ENCODE peak calls at places on chromosome 12, in nine cellular contexts. J is A549, Z is ovary, N is spleen, G is Peyer's patch, M is body of pancreas, K is thyroid gland, P is breast epithelium, W is stomach. R is an unnamed sample.

GRCh38 chr12:28114488-28114887 is 75.8 kb upstream of the CCDC91 start:
- DNase-seq in J (no peak), Z (no peak), N (no peak), G (no peak), M (no peak), K (no peak), P (no peak), W (no peak), R (no peak)

GRCh38 chr12:69732088-69732487 is 6.6 kb upstream of the RAB3IP start:
- DNase-seq in J (no peak), Z (no peak), N (no peak), G (no peak), M (no peak), K (no peak), P (no peak), W (no peak), R (no peak)

GRCh38 chr12:65891987-65892481 is 67.8 kb downstream of the HMGA2 start:
- DNase-seq in J (peak), Z (peak), N (no peak), G (peak), M (peak), K (peak), P (peak), W (peak), R (peak)

GRCh38 chr12:32903318-32903717 is 6.7 kb upstream of the PKP2 start:
- DNase-seq in J (no peak), Z (no peak), N (no peak), G (no peak), M (no peak), K (no peak), P (no peak), W (no peak), R (no peak)

GRCh38 chr12:27595231-27595642 is 71.2 kb downstream of the PPFIBP1 start:
- DNase-seq in J (no peak), Z (peak), N (no peak), G (no peak), M (peak), K (peak), P (no peak), W (no peak), R (peak)

GRCh38 chr12:129871991-129872969 is 31.5 kb downstream of the TMEM132D start:
- DNase-seq in J (no peak), Z (no peak), N (no peak), G (no peak), M (peak), K (no peak), P (no peak), W (no peak), R (no peak)

GRCh38 chr12:12229556-12230092 is 37.2 kb downstream of the LRP6 start:
- DNase-seq in J (no peak), Z (no peak), N (no peak), G (no peak), M (no peak), K (no peak), P (no peak), W (no peak), R (no peak)

GRCh38 chr12:113630625-113631024 is 159.0 kb upstream of the LHX5 start:
- DNase-seq in J (no peak), Z (no peak), N (no peak), G (no peak), M (no peak), K (no peak), P (no peak), W (no peak), R (no peak)

GRCh38 chr12:104350211-104350908 is 46.8 kb downstream of the EID3 start:
- DNase-seq in J (no peak), Z (no peak), N (no peak), G (no peak), M (no peak), K (no peak), P (no peak), W (no peak), R (no peak)

GRCh38 chr12:83010169-83010804 is 323.6 kb downstream of the TMTC2 start:
- DNase-seq in J (no peak), Z (no peak), N (no peak), G (no peak), M (no peak), K (no peak), P (no peak), W (no peak), R (no peak)

GRCh38 chr12:48080285-48080684 is 25.6 kb downstream of the SENP1 start:
- DNase-seq in J (no peak), Z (no peak), N (no peak), G (no peak), M (no peak), K (no peak), P (no peak), W (no peak), R (no peak)

GRCh38 chr12:124700810-124701594 is 133.6 kb upstream of the NCOR2 start:
- DNase-seq in J (no peak), Z (peak), N (no peak), G (no peak), M (peak), K (peak), P (no peak), W (peak), R (no peak)

GRCh38 chr12:70178038-70178437 is 65.2 kb upstream of the CNOT2 start:
- DNase-seq in J (no peak), Z (no peak), N (no peak), G (no peak), M (no peak), K (no peak), P (no peak), W (no peak), R (no peak)

GRCh38 chr12:80443974-80444666 is at the start of gene PTPRQ:
- DNase-seq in J (no peak), Z (no peak), N (no peak), G (no peak), M (no peak), K (no peak), P (no peak), W (no peak), R (no peak)

GRCh38 chr12:115763376-115763775 is 514.1 kb downstream of the MED13L start:
- DNase-seq in J (no peak), Z (no peak), N (no peak), G (no peak), M (peak), K (no peak), P (no peak), W (no peak), R (no peak)

GRCh38 chr12:32139064-32139421 is 32.4 kb downstream of the BICD1 start:
- DNase-seq in J (no peak), Z (no peak), N (no peak), G (peak), M (peak), K (no peak), P (no peak), W (no peak), R (no peak)

GRCh38 chr12:104788848-104789271 is 169.2 kb downstream of the SLC41A2 start:
- DNase-seq in J (no peak), Z (no peak), N (no peak), G (no peak), M (no peak), K (peak), P (no peak), W (no peak), R (no peak)

GRCh38 chr12:25694072-25694471 is 141.0 kb upstream of the LMNTD1 start:
- DNase-seq in J (no peak), Z (no peak), N (no peak), G (no peak), M (peak), K (no peak), P (no peak), W (no peak), R (no peak)

GRCh38 chr12:32431025-32431424 is 31.7 kb downstream of the FGD4 start:
- DNase-seq in J (no peak), Z (no peak), N (no peak), G (no peak), M (no peak), K (no peak), P (no peak), W (no peak), R (no peak)

GRCh38 chr12:52243774-52244614 is 11.0 kb downstream of the KRT7 start:
- DNase-seq in J (peak), Z (peak), N (peak), G (peak), M (peak), K (peak), P (peak), W (peak), R (peak)

GRCh38 chr12:62647586-62647985 is 181.0 kb downstream of the MON2 start:
- DNase-seq in J (no peak), Z (no peak), N (no peak), G (no peak), M (peak), K (no peak), P (no peak), W (no peak), R (peak)

GRCh38 chr12:117212563-117213190 is 22.4 kb upstream of the FBXO21 start:
- DNase-seq in J (peak), Z (peak), N (no peak), G (peak), M (peak), K (peak), P (peak), W (peak), R (peak)

GRCh38 chr12:24378548-24379011 is 429.1 kb upstream of the SOX5 start:
- DNase-seq in J (no peak), Z (no peak), N (no peak), G (no peak), M (no peak), K (no peak), P (no peak), W (no peak), R (no peak)

GRCh38 chr12:56258068-56258819 is at the start of gene ANKRD52:
- DNase-seq in J (peak), Z (peak), N (peak), G (peak), M (peak), K (peak), P (no peak), W (peak), R (peak)
- TF ChIP-seq POLR2A in J (peak), Z (peak), N (no peak), G (no peak), M (no peak), K (peak), P (no peak), W (no peak), R (no peak)

DNA sequence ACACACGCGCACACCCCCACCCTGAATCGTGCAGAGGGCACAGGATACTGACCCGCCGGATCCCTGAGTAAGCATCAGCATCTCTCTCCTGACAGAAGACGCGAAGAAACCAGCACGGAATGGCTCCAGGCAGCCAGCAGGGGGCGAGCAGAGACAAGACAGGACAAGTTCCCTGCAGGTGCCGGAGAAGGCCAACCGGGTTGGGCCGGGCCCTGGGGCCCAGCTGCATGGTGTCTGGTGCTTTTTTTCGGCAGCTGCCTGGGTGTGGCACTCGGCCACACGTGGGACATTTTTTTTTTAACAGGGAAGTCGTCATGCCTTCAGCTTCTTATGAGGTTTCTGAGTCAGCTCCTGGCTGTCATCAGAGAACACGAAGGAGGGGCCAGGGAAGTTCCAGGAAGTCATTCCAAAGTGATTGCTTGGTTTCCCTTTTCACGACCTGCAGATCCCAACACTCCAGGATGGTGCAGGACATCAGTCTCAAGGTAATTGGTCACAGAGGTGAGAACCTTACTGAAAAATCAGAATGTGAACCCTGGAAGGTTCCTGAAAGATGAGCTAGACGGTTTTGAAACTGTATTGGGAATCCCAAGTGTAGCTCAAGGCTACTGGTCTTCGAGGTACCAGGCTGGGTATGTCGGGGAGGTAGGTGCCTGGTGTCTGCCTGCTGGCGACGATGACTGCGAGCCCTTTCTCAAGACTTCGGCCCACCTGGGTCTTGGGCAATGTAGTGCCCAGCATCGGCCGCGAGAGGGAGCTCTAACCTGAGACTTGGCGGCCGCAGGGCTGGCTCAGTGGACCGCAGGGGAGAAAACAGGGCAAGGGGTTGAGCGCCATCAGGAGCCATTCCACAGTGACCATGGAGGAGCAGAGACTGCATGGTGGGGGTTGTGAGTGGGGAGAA is 190.8 kb upstream of the PRMT8 start:
- DNase-seq in J (peak), Z (peak), N (peak), G (peak), M (peak), K (peak), P (peak), W (peak), R (peak)
- H3K4me3 ChIP-seq in J (peak), Z (no peak), N (no peak), G (peak), M (no peak), K (no peak), P (peak), W (peak), R (no peak)

GRCh38 chr12:120225852-120226640 is 25.1 kb upstream of the RPLP0 start:
- DNase-seq in J (no peak), Z (no peak), N (peak), G (peak), M (peak), K (no peak), P (no peak), W (peak), R (no peak)
- TF ChIP-seq POLR2A in J (no peak), Z (no peak), N (no peak), G (peak), M (no peak), K (no peak), P (no peak), W (no peak), R (no peak)

GRCh38 chr12:95259368-95259767 is 41.8 kb downstream of the VEZT start:
- DNase-seq in J (no peak), Z (no peak), N (no peak), G (no peak), M (peak), K (no peak), P (no peak), W (no peak), R (no peak)
- H3K4me3 ChIP-seq in J (no peak), Z (no peak), N (no peak), G (no peak), M (no peak), K (no peak), P (no peak), W (no peak), R (no peak)

DNA sequence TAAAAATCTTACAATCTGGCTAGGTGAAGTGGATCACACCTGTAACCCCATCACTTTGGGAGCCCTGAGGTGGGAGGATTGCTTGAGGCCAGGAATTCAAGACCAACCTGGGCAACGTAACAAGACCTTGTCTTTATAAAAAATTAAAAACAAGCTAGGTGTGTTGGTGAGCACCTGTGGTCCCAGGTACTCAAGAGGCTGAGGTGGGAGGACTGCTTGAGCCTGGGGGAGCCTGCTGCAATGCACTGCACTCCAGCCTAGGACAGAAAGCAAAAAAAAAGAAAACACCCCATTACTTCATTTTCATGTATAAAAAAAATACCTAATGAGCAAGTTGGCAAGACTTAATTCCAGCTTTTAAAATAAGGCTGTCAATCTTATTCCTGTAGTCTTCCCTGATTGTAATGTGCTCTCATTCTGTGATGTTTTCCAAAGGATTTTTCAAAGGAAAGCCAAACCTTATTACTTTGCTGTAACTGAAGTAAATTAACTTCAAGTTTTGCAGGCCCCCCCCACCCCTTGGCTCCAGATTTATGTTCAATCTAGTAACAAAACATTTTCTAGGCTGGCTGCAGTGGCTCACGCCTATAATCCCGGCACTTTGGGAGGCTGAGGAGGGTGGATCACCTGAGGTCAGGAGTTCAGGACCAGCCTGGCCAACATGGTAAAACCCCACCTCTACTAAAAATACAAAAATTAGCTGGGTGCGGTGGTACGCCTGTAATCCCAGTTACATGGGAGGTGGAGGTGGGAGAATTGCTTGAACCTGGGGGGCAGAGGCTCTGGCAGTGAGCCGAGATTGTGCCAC is 3.3 kb upstream of the ZCCHC8 start:
- DNase-seq in J (no peak), Z (no peak), N (no peak), G (no peak), M (no peak), K (no peak), P (no peak), W (no peak), R (no peak)
- TF ChIP-seq POLR2A in J (no peak), Z (no peak), N (no peak), G (no peak), M (no peak), K (no peak), P (no peak), W (no peak), R (no peak)

GRCh38 chr12:110532644-110533043 is 30.5 kb downstream of the RAD9B start:
- DNase-seq in J (no peak), Z (no peak), N (no peak), G (no peak), M (no peak), K (no peak), P (no peak), W (no peak), R (no peak)
- H3K4me3 ChIP-seq in J (no peak), Z (no peak), N (no peak), G (no peak), M (no peak), K (no peak), P (no peak), W (no peak), R (no peak)

DNA sequence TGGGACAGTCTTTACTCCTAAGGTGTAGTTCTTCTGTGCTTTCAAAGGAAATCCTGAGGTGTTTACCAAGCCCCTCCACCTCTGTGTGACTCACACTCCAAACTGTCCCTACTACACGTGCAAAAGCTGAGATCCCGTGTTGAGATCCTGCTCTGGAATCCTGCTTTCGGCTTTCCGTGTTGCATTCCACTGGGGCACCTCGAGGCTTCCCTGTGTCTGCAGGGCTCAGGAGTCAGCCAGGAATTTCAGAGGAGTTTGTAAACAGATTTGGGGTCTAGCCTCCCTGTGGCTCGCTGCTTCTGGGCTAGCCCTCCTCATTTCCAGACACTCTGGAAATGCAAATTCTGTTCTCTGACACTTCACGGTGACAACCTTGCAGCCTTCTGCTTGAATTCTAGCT is 48.4 kb downstream of the CACNA2D4 start:
- DNase-seq in J (no peak), Z (no peak), N (no peak), G (no peak), M (no peak), K (no peak), P (no peak), W (no peak), R (no peak)
- TF ChIP-seq POLR2A in J (no peak), Z (no peak), N (no peak), G (no peak), M (no peak), K (no peak), P (no peak), W (no peak), R (no peak)

GRCh38 chr12:96501139-96501741 is 11.9 kb downstream of the CFAP54 start:
- DNase-seq in J (peak), Z (no peak), N (peak), G (peak), M (peak), K (peak), P (no peak), W (peak), R (no peak)
- H3K4me3 ChIP-seq in J (no peak), Z (no peak), N (no peak), G (no peak), M (no peak), K (no peak), P (no peak), W (no peak), R (no peak)

GRCh38 chr12:57895337-57896138 is 45.8 kb upstream of the ATP23 start:
- DNase-seq in J (no peak), Z (no peak), N (no peak), G (no peak), M (no peak), K (no peak), P (no peak), W (no peak), R (no peak)

GRCh38 chr12:57898308-57898970 is 42.9 kb upstream of the ATP23 start:
- DNase-seq in J (no peak), Z (no peak), N (no peak), G (peak), M (no peak), K (no peak), P (no peak), W (no peak), R (no peak)

GRCh38 chr12:57897296-57897974 is 43.9 kb upstream of the ATP23 start:
- DNase-seq in J (no peak), Z (no peak), N (no peak), G (no peak), M (no peak), K (no peak), P (no peak), W (no peak), R (no peak)

GRCh38 chr12:57896139-57896436 is 45.3 kb upstream of the ATP23 start:
- DNase-seq in J (no peak), Z (peak), N (no peak), G (no peak), M (no peak), K (no peak), P (no peak), W (no peak), R (no peak)

DNA sequence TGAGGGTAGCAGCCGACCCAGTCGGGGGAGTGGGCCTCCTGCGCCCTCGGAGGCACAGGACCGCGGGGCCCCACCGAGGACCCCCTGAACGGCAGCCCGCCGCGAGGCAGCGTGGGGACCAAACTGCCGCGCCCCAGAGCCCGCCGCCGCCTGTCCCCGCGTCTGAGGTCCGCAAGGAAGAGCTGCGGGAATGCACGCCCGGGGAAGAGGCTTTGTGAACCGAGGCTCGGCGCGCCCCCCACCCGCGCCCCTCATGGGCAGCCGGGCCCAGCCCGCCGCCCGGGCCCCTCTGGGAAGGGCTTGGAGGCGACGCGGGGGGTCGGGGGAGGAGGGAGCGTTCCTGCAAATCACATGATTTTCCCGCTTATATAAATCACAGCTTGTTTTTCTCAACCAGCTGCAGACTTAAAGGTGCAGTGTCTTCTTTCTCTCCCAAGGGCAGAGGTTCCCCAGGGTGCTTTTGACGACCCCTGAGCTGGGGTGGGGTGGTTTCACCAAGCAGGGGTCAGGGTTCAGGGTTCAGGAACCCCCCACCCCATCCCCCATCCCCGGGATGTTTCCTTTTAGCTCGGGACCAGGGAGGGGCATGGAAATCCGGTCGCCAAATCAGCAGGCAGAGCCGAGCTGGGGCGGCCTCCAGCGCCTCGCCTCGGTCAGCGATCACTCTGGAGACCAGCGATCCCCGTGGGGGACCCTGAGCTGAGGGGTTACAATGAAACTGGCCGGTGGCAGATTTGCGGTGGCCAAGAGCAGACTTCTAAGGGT is 44.7 kb upstream of the ATP23 start:
- DNase-seq in J (peak), Z (peak), N (peak), G (peak), M (peak), K (peak), P (peak), W (peak), R (peak)
- TF ChIP-seq POLR2A in J (no peak), Z (peak), N (peak), G (no peak), M (peak), K (peak), P (peak), W (no peak), R (peak)

R was measured in lower leg skin.